ENCODE peak calls at places on chromosomes 2 and 18, in ten cellular contexts. G, T, D, I, K, N, V, B, Y and F are unnamed samples.

GRCh38 chr2:19474128-19474527 is 115.7 kb upstream of the OSR1 start:
- DNase-seq in G (no peak), T (no peak), D (no peak), I (no peak), K (peak; percentile 19), N (no peak), V (no peak), B (peak; percentile 0), Y (peak; percentile 74), F (peak; percentile 43)

GRCh38 chr18:46084431-46084830 is 12.4 kb upstream of the PSTPIP2 start:
- DNase-seq in G (no peak), T (no peak), D (no peak), I (no peak), K (no peak), N (no peak), V (no peak), B (no peak), Y (no peak), F (no peak)

GRCh38 chr2:38892819-38893218 is 3.1 kb downstream of the ARHGEF33 start:
- DNase-seq in G (no peak), T (no peak), D (no peak), I (no peak), K (no peak), N (no peak), V (no peak), B (peak; percentile 34), Y (no peak), F (no peak)

GRCh38 chr2:16105664-16106281 is 165.4 kb downstream of the MYCN start:
- DNase-seq in G (no peak), T (no peak), D (no peak), I (peak; percentile 88), K (no peak), N (no peak), V (peak; percentile 20), B (no peak), Y (no peak), F (no peak)

GRCh38 chr18:410103-410502 is 90.4 kb downstream of the COLEC12 start:
- DNase-seq in G (no peak), T (no peak), D (no peak), I (no peak), K (no peak), N (no peak), V (no peak), B (no peak), Y (no peak), F (no peak)

GRCh38 chr2:207663870-207664545 is 38.8 kb upstream of the METTL21A start:
- DNase-seq in G (no peak), T (no peak), D (no peak), I (no peak), K (no peak), N (no peak), V (no peak), B (no peak), Y (no peak), F (no peak)

GRCh38 chr2:184654945-184655344 is 56.6 kb downstream of the ZNF804A start:
- DNase-seq in G (no peak), T (no peak), D (no peak), I (no peak), K (no peak), N (peak; percentile 76), V (no peak), B (peak; percentile 84), Y (peak; percentile 59), F (no peak)

GRCh38 chr2:208040199-208041171 is 15.2 kb upstream of the PLEKHM3 start:
- DNase-seq in G (peak; percentile 48), T (peak; percentile 77), D (peak; percentile 69), I (peak; percentile 67), K (peak; percentile 85), N (peak; percentile 37), V (peak; percentile 70), B (peak; percentile 82), Y (peak; percentile 76), F (peak; percentile 40)

DNA sequence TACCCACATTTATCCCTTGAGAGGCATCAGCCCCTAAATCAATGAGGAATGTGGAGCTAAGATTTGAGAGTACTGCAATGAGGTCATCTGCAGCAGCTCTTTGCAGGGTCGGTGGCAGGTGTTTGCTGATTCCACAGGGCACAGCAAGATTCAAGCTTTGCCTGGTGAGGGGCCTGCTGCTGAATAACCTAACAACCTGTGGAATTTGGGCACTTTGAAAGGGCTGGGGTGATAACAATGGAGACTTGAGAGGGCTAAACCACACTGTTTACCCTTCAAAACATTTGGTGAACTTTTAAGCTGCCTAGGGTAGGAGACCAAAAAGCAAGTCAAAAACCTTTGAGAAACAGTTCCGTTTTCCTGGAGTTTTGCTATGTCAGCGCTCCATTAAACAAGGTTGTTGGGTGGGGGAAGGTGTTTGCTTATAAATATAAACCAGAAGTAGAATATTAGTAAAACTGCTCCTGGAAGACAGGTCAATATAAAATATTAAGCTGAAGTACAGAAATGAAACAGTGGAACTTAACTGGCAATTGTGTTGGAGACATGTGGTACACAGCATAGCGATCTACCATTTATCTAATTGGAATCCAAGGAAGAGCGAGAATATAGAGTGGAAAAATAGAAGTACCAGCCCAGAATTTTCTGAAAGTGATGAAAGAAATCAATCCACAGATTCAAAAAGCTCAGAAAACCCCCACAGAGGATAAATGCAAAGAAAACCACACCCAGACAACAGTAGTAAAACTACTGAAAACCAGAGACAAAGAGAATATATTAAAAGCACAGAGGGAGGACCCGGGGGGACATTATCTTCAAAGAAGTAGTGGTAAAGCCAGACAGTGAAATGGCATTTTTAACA is 15.7 kb downstream of the COPS8 start:
- DNase-seq in G (no peak), T (no peak), D (no peak), I (peak; percentile 13), K (no peak), N (no peak), V (no peak), B (no peak), Y (no peak), F (no peak)
- H3K4me1 ChIP-seq in G (no peaks in the 10 kb centered on the region), T (no peaks in the 10 kb centered on the region), D (no peaks in the 10 kb centered on the region), I (no peaks in the 10 kb centered on the region), K (no peaks in the 10 kb centered on the region), N (peaks cover 26% of the 10 kb centered on the region), V (no peaks in the 10 kb centered on the region), B (peaks cover 8% of the 10 kb centered on the region), Y (peaks cover 6% of the 10 kb centered on the region), F (no peaks in the 10 kb centered on the region)

GRCh38 chr18:68445131-68445530 is 269.8 kb downstream of the TMX3 start:
- DNase-seq in G (no peak), T (no peak), D (no peak), I (no peak), K (no peak), N (no peak), V (no peak), B (no peak), Y (no peak), F (no peak)
- H3K4me1 ChIP-seq in G (no peaks in the 10 kb centered on the region), T (no peaks in the 10 kb centered on the region), D (no peaks in the 10 kb centered on the region), I (no peaks in the 10 kb centered on the region), K (no peaks in the 10 kb centered on the region), N (peaks cover 3% of the 10 kb centered on the region), V (no peaks in the 10 kb centered on the region), B (peaks cover 11% of the 10 kb centered on the region), Y (peaks cover 13% of the 10 kb centered on the region), F (no peaks in the 10 kb centered on the region)

GRCh38 chr18:48590678-48591077 is 51.8 kb downstream of the CTIF start:
- DNase-seq in G (no peak), T (no peak), D (no peak), I (no peak), K (no peak), N (peak; percentile 44), V (no peak), B (peak; percentile 94), Y (peak; percentile 87), F (no peak)

GRCh38 chr18:48595703-48596218 is 56.9 kb downstream of the CTIF start:
- DNase-seq in G (no peak), T (no peak), D (no peak), I (no peak), K (no peak), N (no peak), V (no peak), B (no peak), Y (no peak), F (no peak)

GRCh38 chr18:48594725-48595124 is 55.9 kb downstream of the CTIF start:
- DNase-seq in G (peak; percentile 51), T (no peak), D (peak; percentile 82), I (no peak), K (no peak), N (no peak), V (no peak), B (no peak), Y (no peak), F (no peak)

GRCh38 chr18:48592540-48592939 is 53.7 kb downstream of the CTIF start:
- DNase-seq in G (no peak), T (no peak), D (peak; percentile 54), I (no peak), K (no peak), N (no peak), V (no peak), B (no peak), Y (no peak), F (no peak)

DNA sequence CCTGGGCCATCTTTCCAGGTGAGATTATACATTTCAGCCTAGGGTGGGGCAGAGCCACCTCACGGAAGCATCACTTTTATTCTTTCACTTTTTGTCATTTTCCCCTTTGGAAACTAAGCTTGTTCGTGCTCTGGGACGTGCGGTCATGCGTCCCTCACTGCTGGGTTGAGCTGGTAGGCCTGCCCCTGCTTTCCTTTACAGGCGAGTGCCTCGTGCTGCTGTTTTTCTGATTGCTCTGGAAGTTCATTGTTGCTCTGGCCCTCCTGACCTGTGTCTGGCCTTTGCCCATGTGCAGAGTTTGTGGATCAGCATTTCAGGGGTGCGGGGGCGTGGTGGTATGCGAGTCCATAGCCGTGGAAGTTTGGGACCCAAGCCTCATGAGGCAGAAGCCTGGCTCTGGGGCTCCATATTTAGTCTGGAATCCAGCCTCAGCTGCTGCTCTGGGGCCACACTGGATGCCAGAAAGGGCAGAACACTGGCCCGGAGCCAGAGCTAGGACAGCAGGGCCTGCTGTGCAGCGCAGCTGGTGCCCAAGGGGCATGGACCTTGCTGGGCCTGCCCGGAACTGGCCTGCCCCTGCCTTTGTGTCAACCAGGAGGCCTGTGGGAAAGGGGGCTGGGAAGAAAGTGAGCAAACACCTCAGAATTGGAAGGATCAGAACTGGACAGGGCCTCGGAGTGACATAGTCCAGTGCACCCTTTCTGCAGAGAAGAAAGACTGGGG is 51.1 kb downstream of the CTIF start:
- DNase-seq in G (peak; percentile 75), T (no peak), D (peak; percentile 89), I (no peak), K (no peak), N (no peak), V (no peak), B (no peak), Y (no peak), F (peak; percentile 94)
- H3K4me1 ChIP-seq in G (peaks cover 31% of the 10 kb centered on the region), T (no peaks in the 10 kb centered on the region), D (peaks cover 50% of the 10 kb centered on the region), I (peaks cover 2% of the 10 kb centered on the region), K (no peaks in the 10 kb centered on the region), N (peaks cover 23% of the 10 kb centered on the region), V (no peaks in the 10 kb centered on the region), B (peaks cover 15% of the 10 kb centered on the region), Y (peaks cover 3% of the 10 kb centered on the region), F (peaks cover 22% of the 10 kb centered on the region)

GRCh38 chr18:75727479-75727878 is 300.0 kb upstream of the SMIM21 start:
- DNase-seq in G (peak; percentile 33), T (no peak), D (peak; percentile 41), I (peak; percentile 61), K (peak; percentile 28), N (peak; percentile 25), V (peak; percentile 63), B (peak; percentile 30), Y (peak; percentile 17), F (no peak)

GRCh38 chr18:75728621-75729020 is 301.1 kb upstream of the SMIM21 start:
- DNase-seq in G (no peak), T (no peak), D (no peak), I (no peak), K (no peak), N (no peak), V (no peak), B (no peak), Y (no peak), F (no peak)

GRCh38 chr18:75735291-75735690 is 307.8 kb upstream of the SMIM21 start:
- DNase-seq in G (no peak), T (no peak), D (no peak), I (no peak), K (no peak), N (no peak), V (no peak), B (no peak), Y (no peak), F (no peak)

DNA sequence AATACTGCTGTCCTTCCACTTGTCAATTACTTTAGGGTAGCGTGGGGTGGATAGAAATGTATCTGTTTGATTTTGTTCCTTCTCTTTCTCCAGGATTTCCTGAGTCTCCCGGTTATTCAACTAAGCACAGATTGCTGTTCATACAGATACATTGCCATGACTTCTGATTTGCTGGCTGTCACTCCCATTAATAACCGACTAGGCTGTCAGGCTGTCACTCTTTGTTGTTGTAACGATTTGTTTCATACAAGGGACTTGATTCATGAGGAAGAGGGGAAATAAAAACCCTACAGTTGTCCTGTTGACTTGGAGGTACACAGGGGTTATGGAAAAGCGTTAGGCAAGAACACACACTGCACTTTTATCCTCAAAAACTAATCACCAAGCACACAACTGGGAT is 302.7 kb upstream of the SMIM21 start:
- DNase-seq in G (no peak), T (no peak), D (no peak), I (no peak), K (no peak), N (no peak), V (no peak), B (no peak), Y (no peak), F (no peak)
- H3K4me1 ChIP-seq in G (no peaks in the 10 kb centered on the region), T (no peaks in the 10 kb centered on the region), D (no peaks in the 10 kb centered on the region), I (no peaks in the 10 kb centered on the region), K (no peaks in the 10 kb centered on the region), N (no peaks in the 10 kb centered on the region), V (no peaks in the 10 kb centered on the region), B (no peaks in the 10 kb centered on the region), Y (no peaks in the 10 kb centered on the region), F (no peaks in the 10 kb centered on the region)